ENCODE peak calls at places on chromosome 18, in four cellular contexts. S, R, Q and H are unnamed samples.

GRCh38 chr18:36805105-36805504 is 23.7 kb downstream of the TPGS2 start:
- DNase-seq in R (no peak), S (no peak), Q (no peak), H (no peak)

GRCh38 chr18:24014986-24015896 is 687 bp downstream of the TTC39C start:
- DNase-seq in S (peak), Q (peak), R (no peak), H (peak)

GRCh38 chr18:68509902-68510301 is 205.0 kb downstream of the TMX3 start:
- DNase-seq in Q (no peak), S (no peak), R (no peak), H (no peak)

GRCh38 chr18:44320619-44321460 is 359.8 kb upstream of the SETBP1 start:
- DNase-seq in R (no peak), Q (no peak), S (no peak), H (no peak)

GRCh38 chr18:24138884-24139616 is at the start of gene CABYR:
- DNase-seq in Q (peak), R (no peak), S (peak), H (peak)

GRCh38 chr18:54218299-54218698 is 6.2 kb downstream of the MBD2 start:
- DNase-seq in R (no peak), S (no peak), Q (no peak), H (no peak)

GRCh38 chr18:78666666-78667335 is 312.8 kb upstream of the SALL3 start:
- DNase-seq in S (no peak), Q (no peak), R (no peak), H (no peak)

GRCh38 chr18:51480562-51481261 is 283.2 kb upstream of the MEX3C start:
- DNase-seq in R (no peak), Q (no peak), S (no peak), H (no peak)

GRCh38 chr18:79933765-79934164 is 17.7 kb downstream of the SLC66A2 start:
- DNase-seq in R (no peak), Q (no peak), S (peak), H (no peak)

GRCh38 chr18:23822590-23823385 is 133.5 kb downstream of the LAMA3 start:
- DNase-seq in S (no peak), R (no peak), Q (no peak), H (no peak)

GRCh38 chr18:52275817-52276216 is 64.2 kb upstream of the DCC start:
- DNase-seq in S (no peak), Q (no peak), R (no peak), H (no peak)

GRCh38 chr18:34978953-34979608 is 62.1 kb upstream of the MAPRE2 start:
- DNase-seq in S (peak), Q (peak), R (peak), H (no peak)

GRCh38 chr18:30044496-30044895 is 998.0 kb downstream of the DSC3 start:
- DNase-seq in Q (no peak), S (no peak), R (no peak), H (no peak)

GRCh38 chr18:24656571-24656971 is 196.1 kb downstream of the HRH4 start:
- DNase-seq in Q (no peak), S (no peak), R (no peak), H (no peak)

GRCh38 chr18:34650121-34650545 is 60.0 kb upstream of the DTNA start:
- DNase-seq in Q (no peak), R (no peak), S (no peak), H (no peak)

GRCh38 chr18:48896875-48897511 is 53.8 kb downstream of the SMAD7 start:
- DNase-seq in R (no peak), S (peak), Q (peak), H (peak)

GRCh38 chr18:8830067-8831060 is 125.0 kb downstream of the MTCL1 start:
- DNase-seq in R (no peak), Q (no peak), S (no peak), H (no peak)

GRCh38 chr18:9321017-9321452 is 13.5 kb upstream of the TWSG1 start:
- DNase-seq in Q (no peak), S (no peak), R (no peak), H (no peak)

GRCh38 chr18:53947092-53947640 is 277.3 kb downstream of the MBD2 start:
- DNase-seq in S (peak), Q (no peak), R (no peak), H (no peak)

GRCh38 chr18:3088044-3088443 is 75.1 kb upstream of the LPIN2 start:
- DNase-seq in Q (no peak), S (no peak), R (no peak), H (no peak)

GRCh38 chr18:9907867-9908266 is 5.9 kb upstream of the VAPA start:
- DNase-seq in Q (no peak), S (no peak), R (no peak), H (no peak)

GRCh38 chr18:7856733-7857132 is 289.6 kb downstream of the PTPRM start:
- DNase-seq in Q (no peak), R (peak), S (peak), H (no peak)

GRCh38 chr18:78787751-78788150 is 191.9 kb upstream of the SALL3 start:
- DNase-seq in S (no peak), R (no peak), Q (no peak), H (no peak)

GRCh38 chr18:27214831-27215230 is 29.7 kb upstream of the CHST9 start:
- DNase-seq in Q (no peak), S (no peak), R (no peak), H (no peak)

GRCh38 chr18:40371673-40372072 is 1583.4 kb upstream of the PIK3C3 start:
- DNase-seq in S (no peak), R (no peak), Q (no peak), H (no peak)

GRCh38 chr18:44937985-44938384 is 257.3 kb downstream of the SETBP1 start:
- DNase-seq in R (no peak), S (no peak), Q (no peak), H (no peak)

DNA sequence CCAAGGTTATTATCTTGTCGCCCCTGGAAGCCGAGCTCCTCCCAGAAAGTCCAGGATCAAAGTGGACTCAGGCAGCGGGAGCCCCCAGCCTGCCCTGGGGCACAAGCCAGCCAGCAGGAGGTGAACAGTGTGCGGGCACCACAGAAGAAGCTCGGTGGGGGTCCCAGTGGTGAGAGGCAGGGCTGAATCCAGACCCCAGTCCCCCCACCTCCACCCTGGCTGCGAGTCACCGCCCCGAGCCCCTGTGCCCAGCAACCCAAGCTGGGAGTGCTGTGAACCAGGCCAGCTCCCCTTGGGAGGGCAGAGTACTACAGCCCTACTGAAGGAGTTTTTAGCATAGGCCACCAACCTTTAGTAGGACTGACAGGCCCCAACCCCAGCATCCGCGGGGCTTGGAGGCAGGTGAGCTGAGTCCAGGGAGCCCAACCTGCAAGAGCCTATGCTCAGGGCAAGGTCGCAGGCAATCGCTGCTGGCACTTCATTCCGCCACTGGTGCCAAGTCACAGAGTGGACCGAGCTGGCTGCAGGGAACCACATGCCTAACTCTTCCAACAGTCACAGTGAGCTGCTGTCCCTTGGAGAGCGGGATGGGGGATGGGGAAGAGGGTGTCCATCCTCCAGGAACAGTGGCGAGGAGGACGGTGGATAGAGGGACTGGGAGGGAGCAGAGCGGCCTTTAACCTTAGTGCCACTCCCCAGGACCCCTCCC is 3.0 kb downstream of the PIEZO2 start:
- DNase-seq in S (no peak), R (no peak), Q (no peak), H (no peak)
- TF ChIP-seq POLR2A in S (no peak), R (no peak), Q (no peak), H (no peak)

GRCh38 chr18:31227497-31228229 is 65.0 kb upstream of the DSC1 start:
- DNase-seq in Q (no peak), R (no peak), S (no peak), H (no peak)

GRCh38 chr18:31230495-31230894 is 67.8 kb upstream of the DSC1 start:
- DNase-seq in Q (no peak), S (peak), R (peak), H (no peak)

GRCh38 chr18:31232779-31233424 is 70.2 kb upstream of the DSC1 start:
- DNase-seq in Q (no peak), S (peak), R (no peak), H (no peak)

GRCh38 chr18:31232000-31232399 is 69.3 kb upstream of the DSC1 start:
- DNase-seq in Q (no peak), R (no peak), S (no peak), H (no peak)

GRCh38 chr18:31229829-31230228 is 67.2 kb upstream of the DSC1 start:
- DNase-seq in S (no peak), Q (no peak), R (no peak), H (no peak)
- H3K27ac ChIP-seq in S (no peak), Q (no peak), R (peak), H (no peak)

GRCh38 chr18:74516271-74517235 is 17.7 kb upstream of the CNDP1 start:
- DNase-seq in Q (no peak), R (no peak), S (no peak), H (no peak)
- TF ChIP-seq POLR2A in Q (no peak), R (no peak), S (no peak), H (no peak)

GRCh38 chr18:57794951-57795728 is 8.0 kb downstream of the ATP8B1 start:
- DNase-seq in Q (no peak), R (no peak), S (no peak), H (no peak)

GRCh38 chr18:57792741-57793629 is 10.1 kb downstream of the ATP8B1 start:
- DNase-seq in R (no peak), Q (no peak), S (no peak), H (no peak)

GRCh38 chr18:57791192-57791591 is 11.9 kb downstream of the ATP8B1 start:
- DNase-seq in Q (no peak), R (no peak), S (no peak), H (no peak)

GRCh38 chr18:57791911-57792310 is 11.2 kb downstream of the ATP8B1 start:
- DNase-seq in S (no peak), Q (no peak), R (no peak), H (no peak)

DNA sequence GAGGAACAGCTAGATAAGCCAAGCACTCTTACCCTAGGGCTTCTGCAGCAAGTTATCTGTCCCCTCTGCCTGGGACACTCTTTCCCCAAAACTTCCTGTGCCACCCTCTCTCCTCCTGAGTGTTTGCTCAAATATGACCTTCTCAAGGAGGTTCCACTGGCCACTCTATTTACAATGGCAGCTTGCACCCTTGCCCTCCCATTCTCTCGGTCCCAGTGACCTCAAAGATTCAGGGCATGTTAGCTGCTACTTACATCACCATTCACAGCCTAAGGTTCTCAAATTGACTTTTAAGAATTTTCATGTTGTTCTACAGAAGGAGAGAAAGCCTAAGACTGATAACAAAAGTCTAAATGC is 9.5 kb downstream of the ATP8B1 start:
- DNase-seq in S (no peak), R (no peak), Q (no peak), H (no peak)
- H3K27ac ChIP-seq in S (no peak), R (no peak), Q (no peak), H (peak)

DNA sequence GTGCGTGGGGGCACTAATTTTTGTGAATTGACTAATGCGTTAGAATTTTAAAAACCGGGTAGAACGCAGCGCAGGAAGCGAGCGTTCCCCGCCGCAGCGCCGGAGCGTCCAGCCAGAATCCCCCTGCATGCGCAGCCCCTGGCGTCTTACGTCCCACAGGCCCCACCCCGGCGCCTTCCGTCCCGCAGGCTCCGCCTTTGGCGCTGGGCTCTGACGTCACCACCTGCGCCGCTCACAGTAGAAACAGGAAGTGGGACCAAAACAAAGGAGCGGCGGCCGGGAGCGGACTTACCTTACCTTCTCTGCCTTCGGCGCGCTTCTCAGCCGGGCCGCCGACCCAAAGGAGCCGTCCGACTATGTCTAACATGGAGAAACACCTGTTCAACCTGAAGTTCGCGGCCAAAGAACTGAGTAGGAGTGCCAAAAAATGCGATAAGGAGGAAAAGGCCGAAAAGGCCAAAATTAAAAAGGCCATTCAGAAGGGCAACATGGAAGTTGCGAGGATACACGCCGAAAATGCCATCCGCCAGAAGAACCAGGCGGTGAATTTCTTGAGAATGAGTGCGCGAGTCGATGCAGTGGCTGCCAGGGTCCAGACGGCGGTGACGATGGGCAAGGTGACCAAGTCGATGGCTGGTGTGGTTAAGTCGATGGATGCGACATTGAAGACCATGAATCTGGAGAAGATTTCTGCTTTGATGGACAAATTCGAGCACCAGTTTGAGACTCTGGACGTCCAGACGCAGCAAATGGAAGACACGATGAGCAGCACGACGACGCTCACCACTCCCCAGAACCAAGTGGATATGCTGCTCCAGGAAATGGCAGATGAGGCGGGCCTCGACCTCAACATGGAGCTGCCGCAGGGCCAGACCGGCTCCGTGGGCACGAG is at the start of gene CHMP1B:
- DNase-seq in S (peak), Q (peak), R (peak), H (peak)
- TF ChIP-seq POLR2A in S (peak), Q (peak), R (peak), H (peak)

GRCh38 chr18:57771183-57771582 is 31.9 kb downstream of the ATP8B1 start:
- DNase-seq in Q (no peak), R (no peak), S (no peak), H (no peak)
- H3K27ac ChIP-seq in Q (peak), R (peak), S (no peak), H (no peak)